ENCODE peak calls at places on chromosomes 12 and 14, in seven cellular contexts. U is choroid plexus epithelial cell, K is astrocyte, L is colonic mucosa, Z is uterus, C is sigmoid colon, A is lower leg skin. G is an unnamed sample.

GRCh38 chr14:103518416-103519042 is 4.1 kb downstream of the CKB start:
- DNase-seq in A (peak), Z (peak), C (peak), L (peak), U (peak), K (no peak), G (peak)

GRCh38 chr12:128109236-128109635 is 157.7 kb upstream of the TMEM132C start:
- DNase-seq in C (no peak), K (no peak), U (no peak), A (peak), Z (no peak), L (no peak), G (no peak)

GRCh38 chr12:119791453-119791852 is 85.7 kb downstream of the CIT start:
- DNase-seq in L (no peak), C (no peak), Z (no peak), A (no peak), U (no peak), K (no peak), G (peak)

GRCh38 chr14:23071244-23071974 is 14.1 kb upstream of the CDH24 start:
- DNase-seq in C (peak), Z (peak), A (peak), U (peak), L (peak), K (peak), G (peak)

GRCh38 chr14:55556929-55557623 is 22.9 kb upstream of the KTN1 start:
- DNase-seq in K (peak), Z (no peak), C (peak), L (peak), A (peak), U (peak), G (peak)

GRCh38 chr12:14710632-14711324 is 14.4 kb upstream of the GUCY2C start:
- DNase-seq in A (no peak), K (no peak), Z (no peak), C (no peak), L (no peak), U (peak), G (no peak)

GRCh38 chr14:88189040-88189839 is 133.8 kb downstream of the KCNK10 start:
- DNase-seq in Z (peak), C (peak), A (no peak), K (peak), U (peak), L (peak), G (peak)

GRCh38 chr12:95218164-95218851 is 701 bp downstream of the VEZT start:
- DNase-seq in K (peak), A (no peak), Z (no peak), C (no peak), L (peak), U (peak), G (no peak)

GRCh38 chr14:94738786-94739185 is 31.1 kb downstream of the GSC start:
- DNase-seq in A (no peak), C (no peak), U (peak), Z (no peak), K (no peak), L (no peak), G (no peak)

GRCh38 chr12:98406378-98406777 is 109.0 kb upstream of the TMPO start:
- DNase-seq in K (no peak), C (no peak), U (no peak), A (no peak), L (no peak), Z (no peak), G (no peak)

GRCh38 chr12:9509464-9510166 is 98.1 kb downstream of the KLRB1 start:
- DNase-seq in U (peak), L (no peak), Z (no peak), C (no peak), K (no peak), A (no peak), G (no peak)

GRCh38 chr12:74021937-74022336 is 515.7 kb upstream of the ATXN7L3B start:
- DNase-seq in C (no peak), L (peak), U (peak), Z (no peak), K (peak), A (no peak), G (peak)

GRCh38 chr12:92814584-92814983 is 111.8 kb downstream of the PLEKHG7 start:
- DNase-seq in L (no peak), A (no peak), Z (no peak), K (no peak), U (no peak), C (no peak), G (no peak)

GRCh38 chr12:28023156-28023887 is 50.8 kb upstream of the PTHLH start:
- DNase-seq in L (no peak), Z (no peak), U (peak), K (peak), C (no peak), A (no peak), G (no peak)

GRCh38 chr12:113056631-113057488 is at the start of gene DTX1:
- DNase-seq in K (no peak), Z (no peak), C (no peak), L (no peak), U (no peak), A (no peak), G (peak)

GRCh38 chr12:92143280-92143679 is 2.4 kb downstream of the BTG1 start:
- DNase-seq in U (no peak), A (no peak), Z (no peak), K (no peak), L (no peak), C (no peak), G (no peak)

GRCh38 chr12:50211392-50212070 is 44.4 kb upstream of the CERS5 start:
- DNase-seq in L (no peak), Z (no peak), K (no peak), U (peak), C (no peak), A (no peak), G (no peak)

GRCh38 chr14:100790785-100791667 is 34.9 kb upstream of the MEG3 start:
- DNase-seq in Z (no peak), L (no peak), A (no peak), C (no peak), U (no peak), K (peak), G (no peak)

GRCh38 chr12:104958946-104959841 is 1.1 kb upstream of the SLC41A2 start:
- DNase-seq in K (peak), L (peak), Z (no peak), U (peak), C (no peak), A (no peak), G (no peak)

GRCh38 chr12:81077686-81078441 is at the start of gene ACSS3:
- DNase-seq in K (peak), U (peak), Z (peak), L (peak), A (peak), C (peak), G (peak)

GRCh38 chr14:75711134-75711795 is 50.2 kb downstream of the TTLL5 start:
- DNase-seq in K (peak), L (no peak), U (peak), Z (peak), C (no peak), A (no peak), G (peak)

GRCh38 chr12:27244680-27245005 is 557 bp downstream of the STK38L start:
- DNase-seq in U (peak), K (no peak), C (no peak), Z (no peak), L (no peak), A (no peak), G (no peak)

GRCh38 chr14:99929601-99930000 is 135.6 kb upstream of the EVL start:
- DNase-seq in C (no peak), K (no peak), U (no peak), A (no peak), L (no peak), Z (no peak), G (no peak)

GRCh38 chr14:96309907-96310330 is 53.2 kb downstream of the ATG2B start:
- DNase-seq in K (no peak), C (no peak), A (no peak), Z (no peak), U (peak), L (no peak), G (no peak)

GRCh38 chr12:92519284-92519683 is 183.5 kb upstream of the PLEKHG7 start:
- DNase-seq in K (no peak), A (no peak), C (no peak), U (no peak), Z (no peak), L (no peak), G (no peak)

GRCh38 chr14:103480595-103480994 is 42.0 kb downstream of the CKB start:
- DNase-seq in Z (no peak), A (no peak), U (no peak), K (no peak), C (no peak), L (no peak), G (no peak)

GRCh38 chr14:78863143-78863542 is 693.0 kb downstream of the NRXN3 start:
- DNase-seq in L (peak), U (peak), A (no peak), C (no peak), Z (no peak), K (peak), G (no peak)

GRCh38 chr14:100828448-100828834 is 2.5 kb downstream of the MEG3 start:
- DNase-seq in U (no peak), K (no peak), Z (no peak), C (no peak), A (no peak), L (no peak), G (no peak)

GRCh38 chr12:57893460-57894353 is 47.2 kb upstream of the CTDSP2 start:
- DNase-seq in Z (peak), C (peak), K (peak), U (peak), L (peak), A (peak), G (peak)

GRCh38 chr12:1605129-1606020 is 11.0 kb upstream of the FBXL14 start:
- DNase-seq in C (peak), A (peak), U (peak), Z (peak), L (peak), K (peak), G (peak)

GRCh38 chr12:121453629-121454028 is 53.7 kb downstream of the RNF34 start:
- DNase-seq in K (no peak), U (no peak), L (no peak), A (no peak), C (no peak), Z (no peak), G (no peak)

GRCh38 chr14:89621009-89621421 is 204.0 kb upstream of the FOXN3 start:
- DNase-seq in Z (no peak), C (no peak), K (no peak), A (no peak), L (no peak), U (no peak), G (no peak)

DNA sequence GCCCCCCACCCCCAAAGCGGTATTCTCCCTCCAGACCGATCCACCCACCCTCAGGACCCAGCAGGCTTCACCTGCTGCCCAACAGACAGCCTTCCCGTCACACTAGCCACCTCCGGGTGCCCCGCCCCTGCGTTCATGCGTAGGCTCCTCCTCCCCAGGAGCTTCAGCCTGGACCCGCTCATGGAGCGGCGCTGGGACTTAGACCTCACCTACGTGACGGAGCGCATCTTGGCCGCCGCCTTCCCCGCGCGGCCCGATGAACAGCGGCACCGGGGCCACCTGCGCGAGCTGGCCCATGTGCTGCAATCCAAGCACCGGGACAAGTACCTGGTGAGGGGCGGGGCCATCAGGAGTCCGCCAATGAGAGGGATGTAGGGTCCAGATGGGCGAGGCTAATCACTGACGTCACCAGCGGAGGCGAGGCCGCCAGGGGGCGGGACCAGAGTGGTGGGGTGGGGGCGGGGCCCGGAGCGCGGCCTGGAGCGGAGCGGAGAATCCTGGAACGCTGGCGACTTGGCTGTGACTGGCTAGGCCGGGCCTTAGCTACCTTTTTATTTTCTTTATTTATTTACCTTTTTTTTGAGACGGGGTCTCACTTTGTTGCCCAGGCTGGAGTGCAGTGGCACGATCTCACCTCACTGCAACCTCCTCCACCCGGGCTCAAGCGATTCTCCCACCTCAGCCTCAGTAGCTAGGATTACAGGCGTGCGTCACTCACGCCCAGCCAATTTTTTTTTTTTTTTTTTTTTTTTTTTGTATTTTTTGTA is 4.4 kb downstream of the TNS2 start:
- DNase-seq in Z (peak), L (peak), A (peak), U (peak), C (peak), K (peak), G (peak)
- H3K4me3 ChIP-seq in Z (peak), L (peak), A (peak), U (peak), C (peak), K (peak), G (peak)

GRCh38 chr14:91834571-91834970 is 32.8 kb downstream of the TC2N start:
- DNase-seq in C (no peak), U (no peak), L (no peak), Z (no peak), K (no peak), A (no peak), G (no peak)

GRCh38 chr14:91835197-91835919 is 32.0 kb downstream of the TC2N start:
- DNase-seq in Z (no peak), U (no peak), K (no peak), L (peak), A (no peak), C (no peak), G (no peak)

GRCh38 chr14:91837076-91837475 is 30.3 kb downstream of the TC2N start:
- DNase-seq in U (no peak), Z (no peak), C (no peak), L (no peak), K (no peak), A (no peak), G (no peak)

GRCh38 chr14:91839754-91840153 is 27.6 kb downstream of the TC2N start:
- DNase-seq in Z (no peak), K (no peak), C (no peak), U (no peak), A (no peak), L (no peak), G (no peak)

GRCh38 chr14:91835920-91836843 is 31.2 kb downstream of the TC2N start:
- DNase-seq in L (peak), A (peak), C (peak), Z (peak), U (peak), K (no peak), G (no peak)
- TF ChIP-seq CTCF in L (no peak), A (no peak), C (no peak), Z (no peak), U (no peak), K (no peak), G (no peak)

DNA sequence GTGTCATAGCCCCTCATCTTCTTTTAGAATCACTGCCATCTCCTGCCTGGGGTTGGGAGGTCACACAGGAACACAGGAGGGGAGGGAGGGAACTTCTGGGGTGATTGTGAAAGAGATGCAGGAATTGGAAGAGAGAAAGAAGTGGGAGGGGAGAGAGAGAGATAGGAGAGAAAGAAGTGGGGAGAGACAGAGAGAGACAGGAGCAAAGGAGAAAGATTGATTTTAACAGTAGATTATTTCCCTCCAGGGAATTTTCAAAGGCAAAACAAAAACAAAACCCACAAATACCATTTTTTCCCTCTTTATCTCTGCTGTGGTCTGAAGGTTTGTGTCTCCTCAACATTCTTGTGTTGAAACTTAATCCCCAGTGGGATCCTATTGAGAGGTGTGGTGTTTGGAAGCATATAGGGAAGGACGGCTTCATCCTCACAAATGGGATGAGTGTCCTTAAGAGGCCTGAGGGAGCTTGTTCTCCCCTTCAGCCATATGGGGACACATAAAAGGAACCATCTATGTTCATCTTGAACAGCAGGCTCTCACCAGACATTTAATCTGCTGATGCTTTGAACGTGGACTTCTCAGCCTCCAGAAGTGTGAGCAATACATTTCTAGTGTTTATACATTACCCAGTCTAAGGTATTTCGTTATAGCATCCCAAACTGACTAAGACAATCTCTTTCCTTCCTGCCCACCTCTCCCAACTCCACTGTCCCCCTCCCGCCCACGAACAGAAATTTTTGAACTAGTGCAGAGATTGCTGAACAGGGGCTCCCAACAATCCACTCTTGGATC is 134.9 kb upstream of the MAX start:
- DNase-seq in C (no peak), U (peak), K (peak), A (peak), Z (no peak), L (no peak), G (no peak)
- H3K4me3 ChIP-seq in C (no peak), U (no peak), K (no peak), A (no peak), Z (no peak), L (no peak), G (no peak)

GRCh38 chr12:48061943-48062719 is 43.7 kb downstream of the SENP1 start:
- DNase-seq in L (no peak), Z (no peak), A (no peak), U (peak), C (no peak), K (no peak), G (no peak)
- TF ChIP-seq CTCF in L (no peak), Z (no peak), A (no peak), U (peak), C (no peak), K (no peak), G (no peak)

GRCh38 chr14:83826838-83827237 is 1703.1 kb upstream of the FLRT2 start:
- DNase-seq in K (no peak), C (no peak), U (peak), Z (no peak), A (no peak), L (no peak), G (no peak)
- H3K4me3 ChIP-seq in K (no peak), C (no peak), U (no peak), Z (no peak), A (no peak), L (no peak), G (no peak)

DNA sequence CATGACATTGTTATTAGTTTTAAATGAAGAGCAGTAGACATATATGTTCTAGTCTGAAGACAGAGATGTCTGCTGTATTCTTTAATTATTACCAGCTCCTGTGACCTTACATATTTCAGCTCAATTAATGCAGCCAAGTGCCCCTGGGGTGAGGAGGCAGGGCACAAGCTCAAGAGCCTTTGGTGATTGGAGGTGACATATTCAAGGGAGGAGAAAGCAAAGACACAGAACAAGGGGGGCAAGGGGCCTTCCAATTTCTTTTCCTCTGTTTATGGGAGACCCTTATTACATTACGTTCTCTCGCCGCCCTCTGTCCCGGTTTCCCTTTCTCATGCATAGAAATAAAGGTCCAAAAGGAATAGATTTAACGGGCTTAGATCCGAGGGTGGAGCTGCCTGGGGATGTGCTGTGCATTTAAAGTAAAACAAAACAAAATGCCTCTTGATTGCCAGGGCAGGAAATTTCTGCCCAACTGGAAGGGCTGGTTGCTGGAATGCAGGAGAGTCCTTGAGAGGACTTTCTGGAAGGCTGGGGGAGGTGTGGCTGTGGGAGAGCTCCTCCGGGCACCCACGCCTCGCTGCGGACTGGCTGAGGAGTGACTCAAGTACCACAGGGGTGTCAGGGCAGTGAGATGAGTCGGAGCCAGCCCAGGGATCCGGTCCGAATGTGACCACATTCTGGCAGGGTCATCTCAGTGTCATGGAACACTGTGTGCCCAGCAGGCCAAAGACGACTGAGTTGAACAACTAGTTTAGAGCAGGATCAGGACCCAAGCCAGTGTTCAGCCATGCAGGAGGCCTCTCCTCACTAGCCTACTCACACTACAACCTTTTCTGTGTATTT is 32.1 kb upstream of the GSG1 start:
- DNase-seq in L (no peak), Z (no peak), A (peak), C (no peak), U (peak), K (peak), G (peak)
- TF ChIP-seq CTCF in L (no peak), Z (no peak), A (no peak), C (no peak), U (peak), K (no peak), G (no peak)

DNA sequence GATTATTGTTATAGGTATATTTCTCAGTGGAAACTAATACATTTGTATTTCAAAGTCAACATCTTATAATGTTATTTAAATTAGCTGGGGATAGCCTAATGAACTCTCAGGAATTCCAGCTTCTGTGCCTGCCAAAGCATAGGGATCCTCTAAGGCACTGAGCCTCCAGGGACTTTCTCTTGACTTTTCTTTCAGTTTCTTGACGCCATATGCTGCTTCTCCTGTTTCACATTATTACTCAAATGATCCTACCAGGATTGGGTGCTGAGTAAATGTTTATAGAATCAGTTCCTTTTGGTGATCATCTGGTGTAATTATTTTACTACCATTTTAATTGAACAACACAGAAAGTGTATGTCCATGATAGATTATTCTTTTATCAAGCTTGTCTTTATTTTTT is 7.9 kb downstream of the METTL25 start:
- DNase-seq in U (peak), C (no peak), Z (no peak), L (no peak), K (no peak), A (no peak), G (no peak)
- H3K4me3 ChIP-seq in U (no peak), C (no peak), Z (no peak), L (no peak), K (no peak), A (no peak), G (no peak)

G was measured in dorsolateral prefrontal cortex.